ENCODE peak calls at places on chromosomes 2 and 18, in five cellular contexts. T is uterus; I is AG09319; U is activated effector memory CD4-positive, alpha-beta T cell treated with anti-CD3 and anti-CD28 coated beads, Interleukin-2, amount 50 U/mL, for 16 hours; X is A172. B is an unnamed sample.

GRCh38 chr2:120204022-120204405 is 19.2 kb downstream of the TMEM185B start:
- DNase-seq in X (no peak), T (no peak), I (no peak), U (no peak), B (no peak)

GRCh38 chr2:124025896-124026295 is 809 bp downstream of the CNTNAP5 start:
- DNase-seq in X (no peak), U (no peak), I (no peak), T (no peak), B (no peak)

GRCh38 chr2:69397234-69397633 is 10.2 kb upstream of the GFPT1 start:
- DNase-seq in X (no peak), I (no peak), T (no peak), U (no peak), B (no peak)

GRCh38 chr18:58412844-58413666 is 215.8 kb downstream of the ALPK2 start:
- DNase-seq in I (no peak), T (no peak), X (no peak), U (no peak), B (no peak)

GRCh38 chr2:197159681-197160211 is 150.8 kb downstream of the ANKRD44 start:
- DNase-seq in X (peak; percentile 88), U (peak; percentile 76), T (no peak), I (no peak), B (peak; percentile 34)

GRCh38 chr2:105746177-105747080 is 1.7 kb downstream of the NCK2 start:
- DNase-seq in T (peak; percentile 27), I (no peak), X (no peak), U (peak; percentile 95), B (no peak)

GRCh38 chr2:109209941-109210340 is 80.9 kb downstream of the SH3RF3 start:
- DNase-seq in T (no peak), X (no peak), I (no peak), U (peak; percentile 21), B (no peak)

GRCh38 chr2:121746071-121746578 is 9.3 kb upstream of the TSN start:
- DNase-seq in T (no peak), X (no peak), U (no peak), I (no peak), B (no peak)

GRCh38 chr2:234980476-234981187 is 28.8 kb downstream of the SH3BP4 start:
- DNase-seq in X (no peak), I (no peak), U (no peak), T (no peak), B (no peak)

GRCh38 chr2:75157435-75157834 is 41.9 kb downstream of the TACR1 start:
- DNase-seq in X (no peak), T (no peak), U (no peak), I (no peak), B (no peak)

B was measured in 8988T.